ENCODE peak calls at places on chromosomes 6 and 20, in seven cellular contexts. W, D, S, E, R, O and I are unnamed samples.

GRCh38 chr20:10562929-10563328 is 110.9 kb downstream of the JAG1 start:
- DNase-seq in W (no peak), D (no peak), S (peak; percentile 83), E (no peak), R (no peak), O (no peak), I (no peak)

GRCh38 chr20:16898433-16898832 is 150.3 kb downstream of the OTOR start:
- DNase-seq in W (peak; percentile 8), D (peak; percentile 22), S (no peak), E (no peak), R (no peak), O (no peak), I (no peak)

GRCh38 chr6:49110876-49111275 is 352.2 kb downstream of the MMUT start:
- DNase-seq in W (no peak), D (no peak), S (no peak), E (no peak), R (no peak), O (no peak), I (no peak)

GRCh38 chr6:7100751-7101078 is 7.0 kb upstream of the RREB1 start:
- DNase-seq in W (no peak), D (no peak), S (no peak), E (no peak), R (no peak), O (no peak), I (no peak)

GRCh38 chr6:22313796-22314195 is 17.0 kb upstream of the PRL start:
- DNase-seq in W (no peak), D (no peak), S (no peak), E (no peak), R (no peak), O (no peak), I (no peak)

GRCh38 chr6:76347539-76347938 is 275.1 kb upstream of the IMPG1 start:
- DNase-seq in W (no peak), D (no peak), S (no peak), E (no peak), R (no peak), O (no peak), I (no peak)

GRCh38 chr6:18491303-18492090 is 104.3 kb downstream of the RNF144B start:
- DNase-seq in W (peak; percentile 42), D (peak; percentile 83), S (peak; percentile 77), E (no peak), R (no peak), O (no peak), I (no peak)

GRCh38 chr6:42322676-42323075 is 105.0 kb upstream of the MRPS10 start:
- DNase-seq in W (no peak), D (no peak), S (no peak), E (no peak), R (no peak), O (peak; percentile 70), I (no peak)

GRCh38 chr6:29696147-29697129 is 15.5 kb upstream of the ZFP57 start:
- DNase-seq in W (peak; percentile 48), D (peak; percentile 35), S (peak; percentile 57), E (no peak), R (no peak), O (peak; percentile 57), I (no peak)

GRCh38 chr6:149854532-149854931 is 9.6 kb downstream of the LRP11 start:
- DNase-seq in W (peak; percentile 75), D (peak; percentile 60), S (peak; percentile 86), E (no peak), R (no peak), O (no peak), I (no peak)